ENCODE peak calls at places on chromosomes 5 and 9, in five cellular contexts. Z, N, X, D and B are unnamed samples.

GRCh38 chr9:127567119-127567897 is 44.8 kb upstream of the STXBP1 start:
- DNase-seq in Z (peak), N (peak), X (no peak), D (peak), B (no peak)

GRCh38 chr9:99259231-99259918 is 37.3 kb downstream of the SEC61B start:
- DNase-seq in Z (no peak), N (no peak), X (peak), D (peak), B (peak)

GRCh38 chr9:35546853-35547252 is 56.9 kb downstream of the RUSC2 start:
- DNase-seq in Z (no peak), N (no peak), X (no peak), D (no peak), B (no peak)

GRCh38 chr5:58015175-58015574 is 444.7 kb downstream of the PLK2 start:
- DNase-seq in Z (no peak), N (no peak), X (no peak), D (no peak), B (no peak)

GRCh38 chr5:173204185-173204979 is 30.6 kb downstream of the NKX2-5 start:
- DNase-seq in Z (no peak), N (no peak), X (no peak), D (peak), B (no peak)

GRCh38 chr9:104961238-104961637 is 33.3 kb upstream of the ABCA1 start:
- DNase-seq in Z (no peak), N (peak), X (peak), D (no peak), B (peak)

GRCh38 chr5:39624268-39624886 is 199.6 kb upstream of the DAB2 start:
- DNase-seq in Z (no peak), N (no peak), X (no peak), D (peak), B (no peak)

GRCh38 chr9:123473226-123473625 is 117.2 kb downstream of the CRB2 start:
- DNase-seq in Z (peak), N (no peak), X (no peak), D (peak), B (no peak)

GRCh38 chr9:692636-693459 is 148.6 kb upstream of the DMRT1 start:
- DNase-seq in Z (no peak), N (no peak), X (no peak), D (no peak), B (no peak)

GRCh38 chr5:68215888-68216736 is 556 bp downstream of the PIK3R1 start:
- DNase-seq in Z (peak), N (peak), X (peak), D (no peak), B (peak)

GRCh38 chr9:129209109-129209508 is 31.0 kb upstream of the IER5L start:
- DNase-seq in Z (no peak), N (no peak), X (no peak), D (no peak), B (no peak)

GRCh38 chr5:138331449-138332368 is at the start of gene CDC25C:
- DNase-seq in Z (peak), N (peak), X (peak), D (peak), B (peak)
- TF ChIP-seq CTCF in Z (no peak), N (no peak), X (no peak), D (no peak), B (no peak)

DNA sequence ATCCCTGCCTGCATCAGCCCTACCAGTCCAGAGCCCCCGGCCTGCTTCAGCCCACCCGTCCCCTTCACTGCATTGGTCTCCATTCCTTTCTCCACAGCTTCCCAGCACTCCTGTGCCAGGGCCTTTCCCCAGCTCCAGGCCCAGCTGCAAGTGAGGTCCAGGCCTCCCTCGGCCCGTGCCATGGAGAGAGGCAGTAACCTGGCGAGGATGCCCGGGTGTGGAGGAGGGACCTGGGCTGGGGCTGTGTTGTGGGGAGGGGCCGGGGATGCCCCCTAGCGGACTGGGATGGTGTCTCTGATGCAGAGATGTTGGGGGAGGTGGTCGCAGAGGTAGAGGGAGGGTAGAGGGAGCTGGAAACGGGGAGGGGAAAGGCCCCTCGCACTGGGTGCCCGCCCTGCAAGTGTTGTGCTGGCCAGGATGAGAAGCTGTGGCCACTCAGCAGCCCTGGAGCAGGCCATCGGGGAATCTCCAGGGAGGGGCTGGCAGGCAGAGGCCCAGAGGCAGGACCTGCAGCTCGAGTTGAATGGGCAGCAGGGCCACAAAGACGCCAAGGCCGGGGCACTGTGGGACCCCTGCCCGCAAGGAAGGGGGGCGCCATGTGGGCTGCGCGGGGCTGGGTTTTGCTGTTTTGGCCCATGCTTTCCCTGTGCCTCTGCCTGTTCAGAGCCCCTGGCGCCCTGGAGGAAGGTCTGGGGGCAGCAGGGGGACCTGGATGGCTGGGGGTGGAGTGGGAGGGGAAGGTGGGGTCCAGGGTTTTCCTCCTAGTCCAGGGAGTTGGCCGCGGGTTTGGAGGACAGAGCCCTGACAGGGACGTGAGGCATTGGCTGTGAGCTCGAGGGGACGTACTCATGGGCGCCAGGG is 26.0 kb upstream of the NKD2 start:
- DNase-seq in Z (peak), N (peak), X (no peak), D (no peak), B (no peak)
- TF ChIP-seq CTCF in Z (peak), N (peak), X (no peak), D (peak), B (no peak)

GRCh38 chr5:180390441-180391190 is 37.5 kb upstream of the GFPT2 start:
- DNase-seq in Z (peak), N (no peak), X (no peak), D (no peak), B (peak)
- TF ChIP-seq CTCF in Z (no peak), N (peak), X (no peak), D (no peak), B (no peak)

GRCh38 chr5:6264394-6264793 is 114.0 kb downstream of the MED10 start:
- DNase-seq in Z (no peak), N (no peak), X (no peak), D (no peak), B (no peak)
- TF ChIP-seq CTCF in Z (no peak), N (no peak), X (no peak), D (no peak), B (no peak)